ENCODE peak calls at places on chromosomes 6 and 20, in eight cellular contexts. V is body of pancreas, Y is left lung, P is heart right ventricle, O is HFFc6, K is heart left ventricle, E is MM.1S, D is psoas muscle. Z is an unnamed sample.

GRCh38 chr20:58907481-58908137 is 55.1 kb downstream of the GNAS start:
- DNase-seq in V (peak; percentile 97), Y (no peak), P (peak; percentile 97), O (peak; percentile 99), K (peak; percentile 94), E (peak; percentile 99), D (peak; percentile 93), Z (peak; percentile 88)

GRCh38 chr6:139863356-139863755 is 488.9 kb upstream of the CITED2 start:
- DNase-seq in V (no peak), Y (no peak), P (no peak), O (peak; percentile 23), K (no peak), E (no peak), D (no peak), Z (no peak)

GRCh38 chr6:56246941-56247653 is at the start of gene COL21A1:
- DNase-seq in V (peak; percentile 27), Y (peak; percentile 79), P (peak; percentile 57), O (no peak), K (peak; percentile 52), E (no peak), D (peak; percentile 58), Z (no peak)

GRCh38 chr6:159107451-159108260 is 61.5 kb upstream of the FNDC1 start:
- DNase-seq in V (no peak), Y (no peak), P (no peak), O (no peak), K (no peak), E (peak; percentile 51), D (peak; percentile 40), Z (no peak)

GRCh38 chr20:44019638-44020335 is 105.1 kb downstream of the TOX2 start:
- DNase-seq in V (no peak), Y (no peak), P (no peak), O (no peak), K (no peak), E (peak; percentile 16), D (peak; percentile 64), Z (no peak)

GRCh38 chr20:2606507-2607006 is 45.9 kb upstream of the NOP56 start:
- DNase-seq in V (no peak), Y (no peak), P (no peak), O (no peak), K (no peak), E (no peak), D (no peak), Z (no peak)

GRCh38 chr20:52801628-52802006 is 170.5 kb upstream of the TSHZ2 start:
- DNase-seq in V (peak; percentile 22), Y (no peak), P (no peak), O (no peak), K (no peak), E (no peak), D (no peak), Z (no peak)

GRCh38 chr20:1567392-1568165 is 10.1 kb upstream of the SIRPD start:
- DNase-seq in V (no peak), Y (no peak), P (no peak), O (peak; percentile 73), K (no peak), E (no peak), D (no peak), Z (no peak)

GRCh38 chr20:10667560-10668167 is 6.1 kb downstream of the JAG1 start:
- DNase-seq in V (no peak), Y (no peak), P (no peak), O (no peak), K (no peak), E (no peak), D (no peak), Z (no peak)

GRCh38 chr6:148790817-148791216 is 44.0 kb downstream of the UST start:
- DNase-seq in V (no peak), Y (no peak), P (no peak), O (no peak), K (no peak), E (no peak), D (no peak), Z (no peak)

GRCh38 chr6:118382126-118382525 is 166.0 kb upstream of the PLN start:
- DNase-seq in V (no peak), Y (no peak), P (no peak), O (no peak), K (no peak), E (no peak), D (no peak), Z (no peak)

GRCh38 chr6:2921520-2922115 is 18.5 kb upstream of the SERPINB9 start:
- DNase-seq in V (no peak), Y (no peak), P (no peak), O (no peak), K (no peak), E (no peak), D (no peak), Z (no peak)

GRCh38 chr6:116424001-116424400 is 37.2 kb upstream of the CALHM6 start:
- DNase-seq in V (no peak), Y (no peak), P (no peak), O (peak; percentile 64), K (no peak), E (no peak), D (no peak), Z (no peak)

GRCh38 chr6:110102411-110102810 is 77.1 kb downstream of the WASF1 start:
- DNase-seq in V (no peak), Y (no peak), P (no peak), O (no peak), K (no peak), E (no peak), D (no peak), Z (peak; percentile 5)

GRCh38 chr6:29796026-29796425 is 31.6 kb upstream of the HLA-G start:
- DNase-seq in V (no peak), Y (no peak), P (no peak), O (no peak), K (no peak), E (no peak), D (no peak), Z (no peak)

GRCh38 chr20:53922901-53923314 is 147.5 kb downstream of the BCAS1 start:
- DNase-seq in V (no peak), Y (no peak), P (no peak), O (no peak), K (no peak), E (no peak), D (no peak), Z (peak; percentile 57)

GRCh38 chr6:127690092-127690491 is 113.1 kb downstream of the C6orf58 start:
- DNase-seq in V (no peak), Y (no peak), P (no peak), O (peak; percentile 16), K (no peak), E (no peak), D (no peak), Z (no peak)

GRCh38 chr6:52261229-52261628 is 16.9 kb upstream of the IL17F start:
- DNase-seq in V (no peak), Y (no peak), P (no peak), O (peak; percentile 53), K (no peak), E (no peak), D (no peak), Z (no peak)

DNA sequence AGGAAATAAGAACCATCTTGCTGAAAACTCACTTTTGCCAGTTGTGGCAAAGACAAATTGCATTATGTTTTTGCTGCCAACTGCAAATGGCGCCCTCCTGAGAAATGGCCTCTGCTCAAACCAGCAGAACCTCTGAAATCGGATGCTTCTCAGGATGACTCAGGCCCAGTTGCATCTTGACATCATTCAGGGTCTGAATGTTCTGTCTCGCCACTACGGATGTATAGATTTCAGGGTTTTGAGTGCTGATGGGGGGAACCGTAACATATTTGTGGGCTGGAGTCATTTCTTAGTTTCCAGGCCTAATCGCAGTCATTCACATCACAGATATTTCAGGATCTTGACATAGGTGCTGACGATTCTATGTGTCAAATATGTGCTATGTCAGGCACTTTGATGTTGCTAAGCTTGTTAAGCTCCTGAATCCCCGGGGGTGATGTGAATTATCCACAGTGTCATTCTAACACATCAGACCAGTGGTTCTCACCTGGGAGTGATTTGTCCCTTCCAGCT is 207.1 kb downstream of the NFATC2 start:
- DNase-seq in V (no peak), Y (no peak), P (no peak), O (peak; percentile 96), K (no peak), E (no peak), D (no peak), Z (peak; percentile 33)
- TF ChIP-seq CTCF in V (no peak), Y (no peak), P (no peak), O (peak; percentile 59), K (no peak), E (no peak), D (no peak), Z (no peak)

GRCh38 chr6:113645576-113645970 is 211.6 kb upstream of the MARCKS start:
- DNase-seq in V (peak; percentile 46), Y (no peak), P (no peak), O (peak; percentile 95), K (no peak), E (no peak), D (no peak), Z (no peak)
- TF ChIP-seq CTCF in V (no peak), Y (no peak), P (no peak), O (no peak), K (no peak), E (no peak), D (no peak), Z (no peak)

DNA sequence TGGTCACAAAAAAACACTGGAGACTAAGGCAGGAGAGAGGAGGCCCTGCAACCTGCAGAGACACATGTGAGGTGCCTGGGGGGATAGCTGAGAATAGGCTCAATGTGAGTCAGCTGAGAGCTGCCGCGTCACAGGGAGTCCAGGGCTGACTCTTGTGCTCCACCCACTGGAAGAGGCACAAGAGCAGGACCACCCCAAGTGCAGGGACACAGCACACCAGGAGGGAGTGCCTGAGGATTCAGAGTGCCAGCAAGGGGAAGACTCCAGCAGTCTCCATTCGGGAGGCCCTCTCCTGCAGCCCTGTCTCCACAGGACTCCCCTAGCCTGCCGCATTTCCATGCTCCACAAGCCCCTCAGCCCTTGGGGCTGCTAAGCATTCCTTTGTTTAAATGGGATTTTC is 105.5 kb downstream of the HUS1B start:
- DNase-seq in V (no peak), Y (no peak), P (no peak), O (no peak), K (no peak), E (no peak), D (no peak), Z (peak; percentile 29)
- TF ChIP-seq CTCF in V (no peak), Y (no peak), P (no peak), O (no peak), K (no peak), E (no peak), D (no peak), Z (peak; percentile 31)

GRCh38 chr20:42945595-42945994 is 244.1 kb downstream of the PTPRT start:
- DNase-seq in V (no peak), Y (no peak), P (no peak), O (no peak), K (no peak), E (no peak), D (no peak), Z (no peak)

GRCh38 chr20:42945194-42945593 is 244.5 kb downstream of the PTPRT start:
- DNase-seq in V (no peak), Y (no peak), P (no peak), O (no peak), K (no peak), E (no peak), D (no peak), Z (no peak)

GRCh38 chr20:42955713-42956112 is 234.0 kb downstream of the PTPRT start:
- DNase-seq in V (no peak), Y (no peak), P (no peak), O (no peak), K (no peak), E (no peak), D (no peak), Z (no peak)

DNA sequence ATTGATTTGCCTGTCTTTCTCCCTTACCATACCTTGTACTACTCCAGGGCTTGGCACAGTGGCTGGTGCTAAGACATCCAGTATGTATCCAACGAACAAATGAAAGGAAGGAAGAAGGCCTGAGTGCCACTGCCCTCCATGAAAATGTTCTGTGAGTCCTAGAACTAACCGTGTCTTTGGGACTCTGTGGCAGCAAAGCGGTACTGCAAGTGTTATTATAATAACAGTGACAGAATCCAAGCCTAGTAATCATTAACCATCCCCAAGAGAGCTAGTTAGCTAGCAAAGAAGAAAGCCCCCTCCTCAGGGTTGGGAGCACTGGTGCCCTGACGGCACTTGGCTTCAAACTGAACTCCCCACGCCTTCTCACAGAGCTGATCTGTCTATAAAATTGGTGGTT is 239.8 kb downstream of the PTPRT start:
- DNase-seq in V (peak; percentile 13), Y (no peak), P (no peak), O (no peak), K (no peak), E (no peak), D (no peak), Z (no peak)
- TF ChIP-seq CTCF in V (peak; percentile 29), Y (no peak), P (no peak), O (no peak), K (no peak), E (no peak), D (no peak), Z (no peak)

Z was measured in GM10248.